ENCODE peak calls at places on chromosomes 1 and 21, in five cellular contexts. Y, M, Z, G and X are unnamed samples.

GRCh38 chr1:12048376-12048775 is 14.7 kb upstream of the TNFRSF8 start:
- DNase-seq in Y (no peak), M (no peak), Z (no peak), G (no peak), X (no peak)

GRCh38 chr1:222387020-222387816 is 160.7 kb downstream of the HHIPL2 start:
- DNase-seq in Y (peak), M (peak), Z (peak), G (no peak), X (peak)

GRCh38 chr1:221315330-221315729 is 426.6 kb downstream of the DUSP10 start:
- DNase-seq in Y (no peak), M (no peak), Z (no peak), G (no peak), X (no peak)

GRCh38 chr1:59071289-59071688 is 225.6 kb upstream of the FGGY start:
- DNase-seq in Y (no peak), M (no peak), Z (peak), G (no peak), X (no peak)

GRCh38 chr1:24683713-24684162 is 40.6 kb downstream of the SRRM1 start:
- DNase-seq in Y (peak), M (no peak), Z (peak), G (no peak), X (peak)

GRCh38 chr1:39761557-39762260 is 9.4 kb downstream of the OXCT2 start:
- DNase-seq in Y (no peak), M (no peak), Z (no peak), G (no peak), X (no peak)

GRCh38 chr21:38170705-38171682 is 85.8 kb upstream of the KCNJ15 start:
- DNase-seq in Y (no peak), M (no peak), Z (no peak), G (no peak), X (no peak)

GRCh38 chr1:184160236-184160635 is 108.7 kb downstream of the TSEN15 start:
- DNase-seq in Y (no peak), M (no peak), Z (no peak), G (no peak), X (no peak)

GRCh38 chr21:15370576-15370975 is 305.8 kb upstream of the NRIP1 start:
- DNase-seq in Y (no peak), M (no peak), Z (no peak), G (no peak), X (no peak)

GRCh38 chr1:50968021-50968883 is 1.8 kb upstream of the CDKN2C start:
- DNase-seq in Y (peak), M (peak), Z (peak), G (no peak), X (peak)

GRCh38 chr1:50969611-50970507 is at the start of gene CDKN2C:
- DNase-seq in Y (no peak), M (peak), Z (peak), G (no peak), X (peak)

GRCh38 chr1:50967416-50968020 is 2.5 kb upstream of the CDKN2C start:
- DNase-seq in Y (no peak), M (no peak), Z (no peak), G (no peak), X (peak)

GRCh38 chr1:50970508-50970885 is 452 bp downstream of the CDKN2C start:
- DNase-seq in Y (no peak), M (no peak), Z (no peak), G (no peak), X (no peak)

DNA sequence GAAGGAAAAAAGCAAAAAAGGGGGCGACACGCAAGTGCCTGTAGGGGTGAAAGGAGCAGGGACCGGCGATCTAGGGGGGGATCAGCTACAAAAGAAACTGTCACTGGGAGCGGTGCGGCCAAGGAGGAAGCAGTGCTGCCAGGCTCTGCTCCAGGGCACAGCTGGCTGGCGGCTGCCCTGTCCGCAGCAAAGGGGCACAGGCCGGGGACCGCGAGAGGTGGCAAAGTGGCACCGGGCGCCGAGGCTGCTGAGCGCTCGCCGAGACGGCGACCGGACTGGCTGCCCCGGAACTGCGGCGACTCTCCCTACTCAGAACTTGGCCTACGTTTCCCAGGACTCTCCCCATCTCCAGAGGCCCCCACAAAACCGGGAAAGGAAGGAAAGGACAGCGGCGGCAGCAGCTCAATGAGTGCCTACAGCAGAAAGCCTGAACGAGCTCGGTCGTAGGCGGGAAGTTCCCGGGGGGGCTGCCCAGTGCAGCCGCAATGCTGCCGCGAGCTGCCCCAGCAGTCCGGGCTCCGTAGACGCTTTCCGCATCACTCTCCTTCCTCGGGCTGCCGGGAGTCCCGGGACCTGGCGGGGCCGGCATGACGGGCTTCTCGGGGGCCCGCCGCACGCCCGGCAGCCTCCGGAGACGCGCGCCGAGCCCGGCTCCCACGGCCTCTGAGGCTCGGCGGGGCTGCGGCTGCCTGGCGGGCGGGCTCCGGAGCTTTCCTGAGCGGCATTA is 998 bp upstream of the CDKN2C start:
- DNase-seq in Y (no peak), M (peak), Z (no peak), G (no peak), X (peak)
- TF ChIP-seq SIN3A in Y (no peak), M (no peak), Z (no peak), G (peak), X (no peak)

DNA sequence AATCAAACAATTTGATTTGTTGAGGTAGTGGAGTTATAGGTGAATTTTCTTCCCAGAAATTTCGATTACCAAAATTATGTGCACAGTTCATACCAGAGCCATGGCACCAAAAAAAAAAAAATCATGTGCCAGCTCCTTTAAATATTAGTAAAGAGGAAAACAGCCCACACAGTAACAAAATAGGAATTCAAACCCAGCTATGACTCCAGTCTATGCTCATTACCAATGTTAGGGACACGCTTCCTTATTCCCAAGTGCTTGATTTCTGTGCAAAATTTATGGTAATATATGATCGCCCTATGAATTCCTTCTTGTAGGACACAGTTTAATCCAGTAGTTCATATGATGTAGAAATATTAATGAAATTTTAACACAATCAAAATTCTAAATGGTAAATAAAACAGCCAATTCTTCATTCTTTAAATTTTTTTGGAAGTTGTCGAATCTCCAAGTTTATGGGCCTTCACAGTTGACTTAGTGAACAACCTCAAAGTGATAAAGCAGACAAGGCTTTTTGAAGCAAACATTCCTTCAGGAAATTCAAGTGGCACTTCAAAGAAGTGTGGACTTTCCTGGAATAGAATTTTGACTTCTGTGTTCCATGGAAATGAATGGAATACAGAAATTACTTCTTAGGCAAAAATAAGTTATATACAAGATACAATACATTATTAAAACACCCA is 1.9 kb downstream of the TOR1AIP2 start:
- DNase-seq in Y (no peak), M (no peak), Z (no peak), G (no peak), X (no peak)
- H3K9ac ChIP-seq in Y (no peak), M (peak), Z (peak), G (no peak), X (no peak)

DNA sequence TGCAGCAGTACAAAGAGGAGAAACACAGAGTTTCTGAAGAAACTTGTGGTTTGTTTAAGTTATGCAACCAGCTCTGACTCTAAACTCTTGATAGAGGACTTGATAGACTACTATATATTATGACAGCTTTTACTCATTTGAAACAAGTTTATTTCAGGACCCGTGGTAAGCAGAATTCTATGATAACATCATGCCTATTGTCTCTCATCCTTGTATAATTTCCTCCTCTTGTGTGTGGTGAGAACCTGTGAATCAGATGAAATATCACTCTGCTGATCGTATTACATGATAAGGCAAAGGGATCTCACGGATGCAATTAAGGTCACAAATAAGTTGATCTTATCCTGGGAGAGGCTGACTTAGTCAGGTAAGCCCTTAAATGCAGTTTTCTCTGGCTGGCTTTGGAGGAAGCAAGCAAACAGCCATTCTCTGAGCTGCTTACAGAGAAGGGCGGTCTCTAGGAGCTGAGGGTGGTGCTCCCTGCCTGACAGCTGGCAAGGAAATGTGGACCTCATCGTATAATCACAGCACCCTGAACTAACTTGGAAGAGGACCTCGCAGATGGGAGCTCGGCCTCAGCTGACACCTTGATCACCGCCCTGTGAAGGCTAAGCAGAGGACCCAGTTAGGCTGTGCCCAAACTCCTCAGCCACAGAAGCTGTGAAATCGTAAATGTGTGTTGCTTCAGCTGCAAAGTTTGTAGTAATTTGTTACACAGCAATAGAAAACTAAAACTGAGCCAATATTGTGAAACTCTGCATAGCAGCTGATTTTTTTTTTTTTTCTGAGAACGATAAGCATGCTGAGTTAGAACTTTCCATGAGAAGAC is 151.1 kb upstream of the DPT start:
- DNase-seq in Y (no peak), M (no peak), Z (no peak), G (no peak), X (no peak)
- TF ChIP-seq SIN3A in Y (no peak), M (no peak), Z (no peak), G (no peak), X (no peak)

DNA sequence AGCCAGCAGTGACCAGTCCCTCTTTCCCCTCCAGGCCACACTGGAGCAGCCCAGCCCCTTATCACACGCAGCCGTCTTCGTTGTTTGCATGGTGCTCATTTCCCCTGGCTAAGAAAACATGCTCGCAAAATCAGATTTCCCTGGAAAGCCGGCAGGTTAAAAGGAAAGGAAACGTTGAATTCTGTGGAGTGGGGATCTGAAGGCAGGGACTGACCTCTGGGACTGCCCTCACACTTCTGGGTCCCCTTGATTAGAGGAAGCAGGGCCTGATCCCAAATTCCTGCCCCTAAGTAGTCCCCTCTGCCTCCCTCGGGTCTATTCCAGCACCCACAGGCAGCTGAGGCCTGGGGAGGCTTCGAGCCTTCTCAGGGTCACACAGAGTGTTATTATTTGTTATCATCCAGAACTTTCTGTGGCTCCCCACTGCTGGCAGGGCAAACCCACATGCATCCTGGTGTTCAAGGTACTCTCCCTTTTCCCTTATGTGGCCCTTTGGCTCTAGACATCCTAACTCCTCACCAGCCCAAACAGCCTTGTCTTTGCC is 125.2 kb upstream of the ZBTB40 start:
- DNase-seq in Y (no peak), M (no peak), Z (no peak), G (no peak), X (no peak)
- H3K9ac ChIP-seq in Y (no peak), M (no peak), Z (no peak), G (no peak), X (no peak)

DNA sequence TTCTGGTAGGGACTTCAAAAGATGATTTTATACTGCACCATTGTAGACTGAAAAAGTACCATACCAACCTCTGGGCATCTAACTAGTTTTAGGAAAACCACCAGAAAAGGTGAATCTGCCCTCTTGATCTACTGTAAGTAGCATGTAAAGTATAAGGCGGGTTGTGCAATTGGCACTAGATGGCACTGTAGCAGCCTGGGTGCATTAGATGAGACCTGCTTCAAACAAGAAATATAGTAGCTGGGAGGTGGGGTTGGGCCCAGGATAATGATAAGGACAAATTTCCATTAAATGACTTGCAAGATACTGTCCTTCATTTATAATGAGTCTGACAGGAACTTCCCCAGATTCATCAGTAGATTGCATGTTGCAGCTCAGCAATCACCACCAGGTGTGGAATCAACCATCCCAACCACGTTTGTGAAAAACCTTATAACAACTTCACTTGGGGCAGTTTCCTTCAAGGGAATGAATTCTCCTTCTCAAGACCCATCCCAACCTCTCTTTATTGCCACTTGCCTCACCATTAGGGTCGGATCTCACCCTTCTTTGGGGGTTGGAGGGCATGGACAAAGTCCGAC is 37.3 kb upstream of the IL10 start:
- DNase-seq in Y (peak), M (no peak), Z (peak), G (no peak), X (peak)
- TF ChIP-seq SIN3A in Y (no peak), M (no peak), Z (no peak), G (no peak), X (no peak)

GRCh38 chr1:244730934-244731434 is 78.1 kb downstream of the DESI2 start:
- DNase-seq in Y (no peak), M (no peak), Z (no peak), G (no peak), X (no peak)

GRCh38 chr1:244731651-244732050 is 78.7 kb downstream of the DESI2 start:
- DNase-seq in Y (no peak), M (no peak), Z (no peak), G (no peak), X (no peak)

GRCh38 chr1:244732846-244733450 is 80.0 kb downstream of the DESI2 start:
- DNase-seq in Y (no peak), M (no peak), Z (no peak), G (no peak), X (no peak)

GRCh38 chr1:244735404-244735803 is 82.5 kb downstream of the DESI2 start:
- DNase-seq in Y (no peak), M (no peak), Z (no peak), G (no peak), X (no peak)

DNA sequence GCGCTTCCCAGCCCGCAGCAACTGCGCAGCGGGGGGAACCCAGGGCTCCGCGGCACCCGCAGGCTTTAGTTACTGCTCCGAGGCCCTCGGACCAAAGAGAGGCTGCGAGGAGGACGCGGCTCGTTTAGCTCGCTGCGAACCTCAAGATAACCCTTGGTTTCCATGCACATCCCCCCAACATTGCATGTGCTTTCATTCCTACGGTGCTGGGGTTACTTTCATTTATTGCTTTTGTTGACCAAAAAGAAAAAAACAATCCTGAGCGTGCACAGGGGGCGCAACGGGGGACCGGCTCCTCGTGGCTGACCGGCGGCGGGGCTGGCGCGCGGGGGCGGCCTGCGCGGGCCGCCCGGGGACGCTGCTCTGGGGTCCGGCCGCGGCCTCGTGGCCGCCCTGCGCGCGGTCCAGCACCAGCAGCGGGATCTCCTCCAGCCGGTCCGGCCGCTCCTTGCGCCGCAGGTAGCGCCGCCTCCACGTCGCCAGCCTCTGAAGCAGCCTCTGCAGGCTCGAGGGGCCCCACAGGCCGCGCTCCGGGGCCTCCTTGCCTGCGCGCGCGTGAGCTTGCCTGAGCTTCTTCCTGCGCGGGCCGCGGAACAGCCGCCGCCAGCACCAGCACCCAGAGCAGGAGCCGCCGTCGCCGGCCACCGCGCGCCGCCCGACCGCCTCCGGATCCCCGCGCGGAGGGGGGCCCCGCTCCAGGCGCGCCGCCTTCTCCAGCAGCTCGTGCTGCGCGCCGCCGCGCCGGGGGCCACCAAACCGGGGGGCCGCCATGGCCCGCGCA is 77.4 kb downstream of the DESI2 start:
- DNase-seq in Y (no peak), M (peak), Z (no peak), G (no peak), X (no peak)
- H3K9ac ChIP-seq in Y (no peak), M (no peak), Z (no peak), G (peak), X (no peak)

GRCh38 chr1:32269744-32270143 is 18.7 kb downstream of the LCK start:
- DNase-seq in Y (no peak), M (no peak), Z (no peak), G (no peak), X (no peak)

GRCh38 chr1:32266926-32267645 is 16.0 kb downstream of the LCK start:
- DNase-seq in Y (no peak), M (no peak), Z (peak), G (no peak), X (no peak)

GRCh38 chr1:32265846-32266245 is 14.8 kb downstream of the LCK start:
- DNase-seq in Y (no peak), M (no peak), Z (no peak), G (no peak), X (no peak)

GRCh38 chr1:32263744-32264143 is 12.7 kb downstream of the LCK start:
- DNase-seq in Y (no peak), M (no peak), Z (no peak), G (no peak), X (no peak)
- TF ChIP-seq SIN3A in Y (no peak), M (no peak), Z (no peak), G (no peak), X (no peak)